ENCODE peak calls at places on chromosomes 3 and 15, in six cellular contexts. Y is HCT116, O is SK-N-SH, P is GM12878, S is H1, U is K562. T is an unnamed sample.
A peak's percentile ranks its signal among the peaks of the same experiment; 100 is the strongest.

GRCh38 chr15:88399021-88399685 is 68.0 kb downstream of the MRPL46 start:
- DNase-seq in O (no peak), Y (no peak), S (no peak), P (no peak), U (no peak), T (no peak)

GRCh38 chr3:153372326-153372725 is 210.3 kb downstream of the RAP2B start:
- DNase-seq in Y (no peak), P (no peak), S (no peak), U (no peak), O (no peak), T (peak; percentile 25)

GRCh38 chr15:77944002-77944867 is 133.3 kb downstream of the TBC1D2B start:
- DNase-seq in U (peak; percentile 54), S (peak; percentile 81), P (no peak), Y (peak; percentile 13), O (peak; percentile 41), T (no peak)

GRCh38 chr3:142027713-142028112 is 121.6 kb downstream of the TFDP2 start:
- DNase-seq in P (no peak), Y (no peak), O (peak; percentile 10), S (no peak), U (no peak), T (no peak)

GRCh38 chr15:75455982-75456531 is 4.6 kb upstream of the SIN3A start:
- DNase-seq in P (peak; percentile 20), U (no peak), S (peak; percentile 82), Y (peak; percentile 12), O (no peak), T (peak; percentile 67)

GRCh38 chr3:183576487-183577107 is 21.1 kb upstream of the KLHL6 start:
- DNase-seq in U (no peak), S (no peak), O (no peak), P (no peak), Y (no peak), T (no peak)

GRCh38 chr3:34260266-34260990 is 462.0 kb downstream of the PDCD6IP start:
- DNase-seq in S (peak; percentile 77), U (peak; percentile 52), O (peak; percentile 47), P (no peak), Y (peak; percentile 16), T (peak; percentile 74)

GRCh38 chr3:20051123-20051806 is 11.0 kb downstream of the KAT2B start:
- DNase-seq in Y (no peak), S (no peak), U (no peak), P (no peak), O (no peak), T (no peak)

GRCh38 chr3:123705886-123706285 is 121.0 kb upstream of the HACD2 start:
- DNase-seq in Y (no peak), O (no peak), P (no peak), S (no peak), U (no peak), T (no peak)

GRCh38 chr3:12903000-12903800 is 61.8 kb upstream of the RPL32 start:
- DNase-seq in Y (no peak), O (no peak), S (no peak), P (no peak), U (no peak), T (no peak)

GRCh38 chr15:77012868-77013267 is 17.9 kb downstream of the PSTPIP1 start:
- DNase-seq in P (no peak), O (no peak), U (no peak), Y (no peak), S (no peak), T (no peak)

GRCh38 chr15:80694624-80695098 is 449 bp upstream of the ABHD17C start:
- DNase-seq in O (no peak), U (no peak), P (no peak), Y (no peak), S (peak; percentile 63), T (peak; percentile 42)

GRCh38 chr3:196537319-196537984 is 22.3 kb upstream of the SMCO1 start:
- DNase-seq in O (peak; percentile 56), Y (no peak), P (no peak), U (peak; percentile 38), S (peak; percentile 83), T (peak; percentile 73)

GRCh38 chr15:67943961-67944674 is 104.3 kb upstream of the RNU6-1 start:
- DNase-seq in S (no peak), U (no peak), Y (no peak), O (no peak), P (no peak), T (no peak)

GRCh38 chr3:125374501-125374995 is 577 bp downstream of the ZNF148 start:
- DNase-seq in Y (no peak), S (peak; percentile 68), U (no peak), P (no peak), O (peak; percentile 86), T (no peak)

GRCh38 chr3:117547956-117548550 is 838.5 kb downstream of the TUSC7 start:
- DNase-seq in U (no peak), S (no peak), Y (no peak), P (no peak), O (no peak), T (no peak)

GRCh38 chr15:89677381-89677780 is 1.8 kb downstream of the PLIN1 start:
- DNase-seq in Y (no peak), S (no peak), O (no peak), U (no peak), P (no peak), T (no peak)

GRCh38 chr3:195271116-195271858 is at the start of gene XXYLT1:
- DNase-seq in U (peak; percentile 92), S (peak; percentile 96), O (peak; percentile 96), P (no peak), Y (peak; percentile 74), T (peak; percentile 96)

GRCh38 chr3:134366928-134367352 is 7.3 kb downstream of the AMOTL2 start:
- DNase-seq in Y (no peak), U (no peak), P (no peak), S (no peak), O (no peak), T (no peak)

GRCh38 chr3:79937567-79937966 is 169.8 kb upstream of the ROBO1 start:
- DNase-seq in O (no peak), P (no peak), Y (no peak), S (no peak), U (no peak), T (no peak)

DNA sequence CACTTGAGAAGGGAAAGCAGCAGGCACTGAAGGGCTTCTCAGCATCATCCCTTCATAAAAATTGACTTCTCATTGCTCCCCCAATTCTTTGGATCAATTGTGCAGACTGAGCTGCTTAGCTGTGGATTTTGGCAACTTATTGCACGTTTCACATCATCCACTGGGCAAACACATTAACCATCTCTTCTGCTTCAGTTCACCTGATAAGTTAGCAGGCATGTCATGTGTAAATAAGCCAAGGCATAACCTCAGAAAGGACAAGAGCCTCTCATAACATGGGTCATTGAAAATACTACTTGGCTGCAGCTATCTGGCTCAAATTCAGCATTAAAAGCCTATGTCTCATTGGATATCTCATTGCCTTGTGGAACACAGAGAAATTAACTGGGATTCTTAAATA is 366.5 kb downstream of the LRRC3B start:
- DNase-seq in U (no peak), P (no peak), S (no peak), Y (no peak), O (no peak), T (no peak)
- TF ChIP-seq JUND in U (no peak), P (no peak), S (no peak), Y (no peak), O (no peak), T (no peak)

DNA sequence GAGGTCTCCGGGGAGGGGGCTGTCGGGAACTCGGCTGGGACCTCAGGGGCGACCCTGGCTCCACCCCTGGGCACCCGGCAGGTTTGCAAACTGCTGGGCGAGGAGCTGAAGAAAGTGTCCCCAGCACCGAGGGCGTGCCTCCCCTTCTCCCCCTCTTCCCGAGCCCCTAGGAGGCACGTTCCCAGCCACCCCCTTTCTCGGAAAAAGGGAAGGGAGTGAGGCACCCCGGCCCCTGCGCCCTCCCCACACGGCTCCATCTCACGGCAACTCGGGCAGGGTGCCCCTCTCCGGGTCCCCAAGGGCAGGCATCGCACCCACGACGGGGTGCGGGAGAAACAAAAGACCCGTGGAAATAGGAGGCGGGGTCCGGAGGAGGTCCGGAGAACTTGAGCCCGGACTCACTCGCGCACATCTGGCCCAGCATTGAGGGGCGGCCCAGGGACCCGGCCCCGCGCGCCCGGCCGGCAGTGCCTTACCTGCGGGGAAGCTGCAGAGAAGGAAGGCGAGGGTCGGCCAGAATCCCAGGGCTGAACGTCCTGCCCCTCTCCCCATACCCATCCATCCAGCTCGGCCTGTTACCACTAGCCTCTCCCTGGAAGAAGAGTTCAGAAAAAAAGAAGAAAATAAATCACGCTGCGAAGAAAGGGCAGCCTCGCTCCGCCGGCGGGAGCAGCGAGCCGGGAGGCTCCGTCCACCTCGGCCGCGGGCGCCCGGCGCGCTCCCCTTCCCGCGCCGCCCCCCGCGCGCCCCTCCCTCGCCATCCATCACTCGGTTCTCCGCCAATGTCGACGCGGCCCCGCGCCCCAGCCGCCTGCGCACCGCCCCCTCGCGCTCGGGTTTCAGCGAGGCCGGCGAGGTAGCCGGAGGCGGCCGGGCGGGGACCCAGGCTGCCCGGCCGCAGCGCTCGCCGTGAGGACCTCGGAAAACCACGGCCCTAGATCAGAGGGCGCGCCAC is 16.3 kb downstream of the RGMA start:
- DNase-seq in U (peak; percentile 79), O (peak; percentile 95), P (no peak), Y (peak; percentile 33), S (peak; percentile 86), T (peak; percentile 93)
- TF ChIP-seq JUND in U (no peak), O (no peak), P (no peak), Y (no peak), S (no peak), T (no peak)

DNA sequence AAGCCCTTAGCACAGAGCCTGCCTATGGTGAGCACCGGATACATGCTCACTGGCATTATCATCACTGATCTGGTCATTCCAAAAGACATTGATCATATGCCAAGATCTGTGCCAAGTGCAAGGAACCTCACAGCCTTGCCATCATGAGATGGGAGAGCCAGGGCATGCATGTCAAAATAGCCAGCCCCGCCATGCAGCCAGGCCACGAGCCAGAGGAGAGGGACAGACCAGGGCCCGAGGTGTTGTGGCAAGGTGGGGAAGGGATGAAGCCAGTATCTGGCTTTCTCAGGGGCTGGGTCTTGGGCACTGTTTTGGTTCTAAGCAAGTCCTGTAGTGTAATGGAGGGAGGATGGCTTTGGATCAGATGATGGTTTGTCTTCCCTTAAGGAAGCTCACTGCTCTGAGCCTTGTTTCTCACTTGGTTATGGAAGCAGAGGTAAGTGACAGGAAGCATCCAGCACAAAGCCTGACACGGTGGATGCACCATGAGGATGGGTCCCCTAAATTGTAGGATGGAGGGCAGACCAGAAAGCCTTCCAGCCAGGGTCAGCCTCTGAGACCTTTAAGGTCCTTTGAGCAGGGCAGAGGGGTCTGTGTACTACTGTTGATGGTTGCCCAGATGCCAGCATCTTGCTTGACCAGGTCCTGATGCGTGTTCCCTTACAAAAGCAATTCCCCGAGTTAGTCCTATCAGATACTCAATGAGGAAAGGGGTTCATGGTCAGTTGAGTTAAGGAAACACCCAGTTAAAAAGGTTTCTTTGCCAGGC is 247.7 kb upstream of the TLE3 start:
- DNase-seq in U (no peak), S (peak; percentile 29), O (no peak), Y (no peak), P (no peak), T (no peak)
- TF ChIP-seq JUND in U (no peak), S (no peak), O (no peak), Y (no peak), P (no peak), T (no peak)

GRCh38 chr15:31305375-31305774 is 21.3 kb upstream of the KLF13 start:
- DNase-seq in P (no peak), S (peak; percentile 45), Y (no peak), O (no peak), U (no peak), T (no peak)

GRCh38 chr15:31308185-31308639 is 18.4 kb upstream of the KLF13 start:
- DNase-seq in Y (no peak), S (peak; percentile 58), O (no peak), U (no peak), P (no peak), T (no peak)

GRCh38 chr15:31306036-31306425 is 20.6 kb upstream of the KLF13 start:
- DNase-seq in S (no peak), Y (no peak), U (no peak), P (no peak), O (peak; percentile 70), T (no peak)

GRCh38 chr15:31307270-31308184 is 19.1 kb upstream of the KLF13 start:
- DNase-seq in P (no peak), O (no peak), S (peak; percentile 49), Y (no peak), U (no peak), T (no peak)

GRCh38 chr15:31306426-31307269 is 20.0 kb upstream of the KLF13 start:
- DNase-seq in Y (no peak), U (no peak), S (peak; percentile 88), P (no peak), O (no peak), T (no peak)
- TF ChIP-seq JUND in Y (no peak), U (no peak), S (peak; percentile 51), P (no peak), O (no peak), T (no peak)

T was measured in T47D.